ENCODE peak calls at places on chromosomes 11 and 22, in five cellular contexts. Q is IMR-90, V is H1, O is neuronal stem cell, S is trophoblast cell. M is an unnamed sample.

GRCh38 chr11:8683115-8683807 is 669 bp downstream of the RPL27A start:
- DNase-seq in O (no peak), Q (no peak), S (peak), V (no peak), M (no peak)

GRCh38 chr22:23071163-23072034 is 1.1 kb downstream of the GNAZ start:
- DNase-seq in Q (no peak), O (no peak), S (no peak), V (no peak), M (no peak)

GRCh38 chr22:33000342-33001280 is 57.6 kb downstream of the SYN3 start:
- DNase-seq in O (peak), V (peak), Q (peak), S (peak), M (peak)

GRCh38 chr11:101807521-101807920 is 107.3 kb upstream of the CEP126 start:
- DNase-seq in S (no peak), O (no peak), V (no peak), Q (no peak), M (no peak)

GRCh38 chr11:41947392-41947791 is 487.9 kb upstream of the LRRC4C start:
- DNase-seq in S (no peak), O (no peak), V (no peak), Q (no peak), M (no peak)

GRCh38 chr22:31947296-31947695 is 3.0 kb downstream of the YWHAH start:
- DNase-seq in V (no peak), S (peak), Q (no peak), O (no peak), M (no peak)

GRCh38 chr22:35629406-35630234 is 12.5 kb upstream of the MB start:
- DNase-seq in Q (peak), O (no peak), S (peak), V (no peak), M (peak)

GRCh38 chr22:41914611-41915034 is 251 bp downstream of the SHISA8 start:
- DNase-seq in V (no peak), O (no peak), S (no peak), Q (no peak), M (no peak)

GRCh38 chr11:79273781-79274180 is 167.0 kb downstream of the TENM4 start:
- DNase-seq in V (no peak), S (no peak), Q (no peak), O (no peak), M (no peak)

GRCh38 chr11:19728436-19728835 is 15.8 kb downstream of the NAV2 start:
- DNase-seq in V (no peak), O (no peak), S (peak), Q (peak), M (peak)

GRCh38 chr11:7442588-7443215 is 42.6 kb upstream of the OLFML1 start:
- DNase-seq in O (peak), V (peak), Q (peak), S (peak), M (peak)

GRCh38 chr11:119370486-119371046 is 10.9 kb downstream of the USP2 start:
- DNase-seq in V (no peak), S (no peak), Q (no peak), O (no peak), M (no peak)

GRCh38 chr11:18245396-18245795 is 3.1 kb downstream of the SAA2 start:
- DNase-seq in V (no peak), Q (no peak), O (no peak), S (no peak), M (no peak)

GRCh38 chr11:14852571-14853177 is 39.4 kb downstream of the CYP2R1 start:
- DNase-seq in O (no peak), Q (no peak), V (no peak), S (no peak), M (no peak)

GRCh38 chr22:16808744-16809143 is 16.5 kb downstream of the XKR3 start:
- DNase-seq in Q (no peak), S (no peak), O (no peak), V (no peak), M (no peak)

GRCh38 chr11:86219291-86220193 is 25.0 kb upstream of the EED start:
- DNase-seq in S (no peak), Q (no peak), V (no peak), O (no peak), M (no peak)

GRCh38 chr22:19942886-19943664 is 1.5 kb upstream of the TXNRD2 start:
- DNase-seq in S (peak), Q (peak), V (no peak), O (no peak), M (peak)

GRCh38 chr11:124753207-124753606 is 1.2 kb upstream of the VSIG2 start:
- DNase-seq in V (no peak), O (no peak), S (no peak), Q (no peak), M (no peak)

GRCh38 chr11:126061707-126062678 is 673 bp downstream of the CDON start:
- DNase-seq in V (peak), Q (peak), O (no peak), S (peak), M (peak)

GRCh38 chr22:17264321-17265052 is 45.3 kb upstream of the ADA2 start:
- DNase-seq in Q (peak), O (no peak), S (no peak), V (peak), M (peak)

GRCh38 chr11:65896009-65896999 is 3.9 kb downstream of the FOSL1 start:
- DNase-seq in Q (no peak), S (no peak), V (no peak), O (no peak), M (no peak)

GRCh38 chr22:49883294-49883640 is 29.6 kb downstream of the ZBED4 start:
- DNase-seq in Q (peak), S (no peak), V (no peak), O (no peak), M (no peak)

GRCh38 chr11:1852271-1852877 is 510 bp upstream of the LSP1 start:
- DNase-seq in V (no peak), Q (no peak), S (no peak), O (no peak), M (no peak)

GRCh38 chr11:19089421-19089820 is 27.5 kb upstream of the ZDHHC13 start:
- DNase-seq in Q (no peak), V (no peak), O (no peak), S (peak), M (no peak)

GRCh38 chr22:22931557-22932270 is 44.1 kb downstream of the IGLL5 start:
- DNase-seq in V (no peak), Q (no peak), O (no peak), S (no peak), M (no peak)

GRCh38 chr11:64765291-64765803 is 5.6 kb upstream of the PYGM start:
- DNase-seq in V (no peak), Q (no peak), S (no peak), O (no peak), M (no peak)

GRCh38 chr11:66315921-66316811 is 678 bp downstream of the CD248 start:
- DNase-seq in V (no peak), Q (no peak), O (no peak), S (no peak), M (no peak)

GRCh38 chr11:9120659-9121350 is 29.4 kb upstream of the SCUBE2 start:
- DNase-seq in S (peak), V (peak), O (peak), Q (no peak), M (no peak)

GRCh38 chr11:119483341-119483880 is 60.4 kb upstream of the THY1 start:
- DNase-seq in V (peak), S (no peak), O (no peak), Q (no peak), M (no peak)

GRCh38 chr11:43619863-43620505 is 60.6 kb upstream of the HSD17B12 start:
- DNase-seq in Q (no peak), V (no peak), S (no peak), O (no peak), M (no peak)

GRCh38 chr11:93512965-93513667 is 30.1 kb downstream of the SMCO4 start:
- DNase-seq in Q (no peak), O (no peak), S (no peak), V (no peak), M (no peak)

GRCh38 chr11:12827929-12828812 is 153.9 kb downstream of the TEAD1 start:
- DNase-seq in O (peak), V (no peak), S (peak), Q (peak), M (peak)

GRCh38 chr22:40979198-40979597 is 28.0 kb downstream of the RBX1 start:
- DNase-seq in Q (no peak), V (no peak), O (no peak), S (no peak), M (no peak)

DNA sequence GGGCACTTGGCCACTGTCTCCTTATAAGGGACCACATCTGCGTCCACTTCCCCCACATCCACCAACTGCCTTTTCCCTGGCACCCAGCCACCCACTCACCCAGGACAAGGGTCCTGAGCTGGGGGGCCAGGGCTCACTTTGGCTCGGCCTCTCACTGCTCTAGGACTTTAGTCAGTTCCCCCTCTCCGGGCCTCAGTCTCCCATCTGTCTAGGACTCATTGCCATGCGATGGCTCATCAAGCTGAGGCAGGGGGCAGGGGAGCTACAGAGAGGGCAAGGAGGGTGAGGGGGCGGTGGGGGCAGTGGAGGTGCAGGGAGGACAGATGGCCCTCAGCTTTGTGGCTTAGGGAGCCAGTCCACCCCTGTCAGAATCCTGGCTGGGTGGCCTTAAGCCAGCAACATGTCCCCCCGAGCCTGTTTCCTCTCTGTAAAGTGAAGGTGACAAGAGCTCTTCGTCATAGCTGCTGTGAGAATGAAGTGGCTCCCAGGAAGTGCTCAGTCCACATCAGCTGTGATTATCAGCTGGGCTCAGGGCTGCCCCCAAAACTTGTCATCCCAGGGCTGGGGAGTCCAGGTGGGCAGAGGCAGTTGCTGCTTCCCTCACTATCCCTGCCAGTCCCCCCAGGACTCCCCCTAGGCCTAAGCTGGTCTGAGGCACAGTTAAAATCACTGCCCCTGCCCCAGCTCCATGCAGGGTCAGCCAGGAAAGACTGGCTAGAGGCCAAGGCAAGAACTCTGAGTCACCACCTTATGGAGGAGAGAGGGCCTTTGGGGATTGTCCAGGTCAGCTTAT is 14.9 kb downstream of the RAC2 start:
- DNase-seq in S (no peak), O (no peak), Q (peak), V (no peak), M (peak)
- H3K4me3 ChIP-seq in S (no peak), O (no peak), Q (no peak), V (no peak), M (no peak)

DNA sequence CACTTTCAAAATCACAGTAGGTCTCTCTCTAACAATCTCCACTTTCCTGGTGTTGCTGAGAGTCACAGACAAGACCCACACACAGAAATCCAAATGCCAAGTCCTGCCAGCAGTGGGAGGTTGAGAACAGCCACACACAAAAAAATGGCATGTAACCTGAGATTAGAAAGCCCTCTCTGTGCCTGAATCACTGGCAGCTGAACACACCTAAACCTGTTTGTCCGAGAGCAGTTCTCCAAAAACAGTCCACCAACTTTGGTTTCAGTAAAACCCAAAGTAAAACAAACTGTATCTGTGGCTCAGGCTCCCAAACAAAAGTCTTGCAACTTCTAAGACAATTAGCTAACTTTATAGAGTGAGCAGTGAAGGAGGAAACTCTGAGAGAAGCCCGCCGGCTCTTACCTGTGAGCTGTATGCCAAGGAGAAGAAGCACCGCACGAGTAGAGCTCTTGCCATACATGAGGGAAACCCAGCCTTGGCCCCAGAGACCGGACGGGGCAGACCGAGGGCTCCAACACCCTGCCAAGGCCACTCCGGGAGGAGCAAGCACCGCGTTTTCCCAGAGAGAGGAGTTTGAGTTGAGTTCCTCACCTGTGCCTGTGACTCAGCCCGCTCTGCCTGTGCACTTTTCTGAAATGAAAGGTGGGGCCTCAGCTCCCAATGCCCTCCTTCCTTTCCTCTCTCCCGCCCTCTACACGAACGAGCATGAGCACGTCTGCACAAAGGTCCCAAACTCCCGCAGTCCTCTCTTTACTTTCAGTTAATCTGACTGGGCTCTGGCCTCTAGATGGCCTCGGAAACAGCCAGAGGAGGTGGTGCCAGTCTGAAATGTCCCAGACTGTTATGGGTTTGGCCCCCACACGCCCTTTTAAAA is at the start of gene MPZL2:
- DNase-seq in O (peak), V (peak), S (peak), Q (no peak), M (no peak)
- H3K14ac ChIP-seq in O (no peak), V (no peak), S (no peak), Q (no peak), M (no peak)

DNA sequence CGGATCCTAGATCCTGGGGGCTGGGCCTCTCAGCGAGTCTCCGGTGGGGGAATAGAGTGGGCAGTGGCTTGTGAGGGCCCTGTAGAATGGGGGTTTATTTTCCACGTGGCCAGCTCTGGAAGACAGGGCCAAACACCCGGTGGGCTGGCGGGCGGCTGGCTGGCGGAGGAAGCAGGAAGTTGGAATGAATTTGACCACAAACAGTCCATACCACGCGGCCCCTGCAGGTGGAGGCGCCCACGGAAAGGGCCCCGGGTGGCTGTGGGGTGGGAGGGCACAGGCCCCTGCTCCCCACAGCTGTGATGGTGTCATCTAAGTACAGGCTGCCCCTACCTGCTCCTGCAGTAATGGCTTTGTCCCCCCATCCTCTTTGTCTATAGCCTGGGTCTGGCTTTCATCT is 15.1 kb downstream of the MCAT start:
- DNase-seq in O (no peak), V (no peak), Q (no peak), S (no peak), M (no peak)
- H3K4me3 ChIP-seq in O (no peak), V (no peak), Q (no peak), S (no peak), M (no peak)

DNA sequence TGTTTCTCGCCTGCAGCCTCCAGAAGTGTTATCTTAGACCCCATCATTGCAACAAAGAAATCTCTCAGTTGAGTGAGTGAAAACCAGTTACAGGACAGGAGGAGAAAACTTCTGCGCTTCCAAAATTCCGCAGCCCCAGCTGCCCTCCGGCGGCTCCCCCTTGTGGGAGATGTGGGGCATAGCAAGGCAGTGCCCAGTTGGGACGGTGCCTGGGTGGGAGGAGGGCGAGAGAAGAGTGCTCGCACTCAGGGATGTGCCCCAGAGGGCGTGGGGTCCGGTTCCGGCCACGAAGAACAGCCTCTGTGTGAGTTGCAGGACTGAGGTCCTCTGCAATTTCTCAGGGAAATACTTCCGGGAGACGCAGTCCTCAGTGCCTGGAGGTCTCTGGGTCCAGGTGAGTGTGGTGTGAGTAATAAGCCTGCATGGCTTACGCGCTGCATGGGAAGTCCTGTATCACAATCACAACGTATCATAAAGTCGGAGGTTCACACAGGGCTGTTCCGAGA is 87.0 kb upstream of the BLID start:
- DNase-seq in O (peak), Q (peak), V (peak), S (peak), M (peak)
- H3K14ac ChIP-seq in O (no peak), Q (peak), V (no peak), S (no peak), M (no peak)

DNA sequence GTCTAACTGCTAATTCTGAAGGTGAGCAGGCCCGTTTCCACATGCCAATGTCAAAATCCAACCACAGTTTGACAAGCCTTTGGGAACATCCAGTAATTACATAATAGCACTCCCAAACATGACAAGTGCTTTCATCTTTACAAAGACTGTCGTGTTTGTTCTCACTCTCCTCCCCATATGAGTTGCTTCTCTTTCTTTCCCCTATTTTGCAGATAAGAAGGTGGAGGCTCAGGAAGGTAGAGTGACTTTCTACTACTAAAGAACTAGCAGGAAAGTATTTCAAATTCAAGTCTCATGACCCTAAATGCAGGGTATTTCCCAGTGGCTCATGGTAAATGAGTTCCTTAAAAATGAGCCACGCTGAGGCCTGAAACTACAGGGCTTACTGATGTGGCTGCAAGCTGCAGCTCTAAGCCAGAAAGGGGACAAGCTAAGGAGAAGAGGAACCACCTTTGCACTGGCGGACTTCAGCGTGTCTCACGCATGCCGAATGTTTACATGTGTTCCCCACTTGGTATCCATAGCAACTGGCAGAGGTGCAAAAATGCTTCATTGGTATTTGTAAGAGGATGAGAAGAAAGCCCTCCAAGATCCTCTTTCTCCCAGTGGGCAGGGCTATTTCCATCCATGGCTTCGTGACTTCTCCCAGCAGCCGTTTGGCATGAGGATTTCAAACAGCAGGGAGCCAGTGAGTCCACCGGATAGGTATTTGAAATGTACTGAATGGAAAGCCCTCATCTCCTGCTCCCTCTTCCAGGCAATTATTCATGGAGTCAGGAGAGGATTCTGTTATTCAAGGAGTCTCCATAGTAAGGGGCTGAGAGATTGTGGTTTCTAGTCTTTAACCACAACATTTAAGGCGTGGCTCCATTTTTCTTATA is 55.5 kb upstream of the CD44 start:
- DNase-seq in S (peak), O (no peak), V (no peak), Q (peak), M (peak)
- H3K4me3 ChIP-seq in S (no peak), O (no peak), V (no peak), Q (no peak), M (no peak)

GRCh38 chr11:82980292-82980691 is 78.8 kb downstream of the DDIAS start:
- DNase-seq in S (peak), V (no peak), Q (peak), O (no peak), M (peak)
- H3K14ac ChIP-seq in S (no peak), V (no peak), Q (no peak), O (no peak), M (no peak)

DNA sequence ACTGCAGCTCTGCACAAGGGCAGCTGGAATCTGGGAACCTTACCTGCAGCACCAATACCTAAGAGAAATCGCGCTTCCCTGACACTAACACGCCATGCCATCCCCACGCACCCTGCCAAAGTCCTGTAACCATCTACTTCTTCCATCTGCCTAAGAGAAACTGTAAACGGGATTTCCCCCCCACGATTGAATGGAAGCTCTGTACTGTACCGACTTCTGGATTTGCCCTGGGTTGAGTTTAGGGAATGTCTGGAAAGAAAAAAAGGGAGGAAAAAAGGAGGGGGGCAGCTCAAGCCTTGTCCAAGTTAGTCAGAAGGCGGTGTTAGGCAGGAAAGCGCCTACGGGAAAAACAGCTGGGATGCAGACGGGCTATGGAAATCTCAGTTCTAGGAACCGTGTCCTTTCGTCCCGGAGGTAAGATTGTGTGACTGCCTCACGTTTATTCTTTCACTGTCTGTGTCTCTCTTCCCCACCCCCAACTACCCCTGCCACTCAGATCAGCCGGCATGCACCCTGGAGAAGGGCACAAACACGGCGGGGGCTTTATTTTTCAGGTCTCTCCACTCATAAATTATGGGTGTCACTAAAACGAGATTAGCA is 125.5 kb upstream of the C11orf58 start:
- DNase-seq in V (no peak), S (no peak), Q (peak), O (peak), M (peak)
- H3K4me3 ChIP-seq in V (peak), S (no peak), Q (peak), O (peak), M (peak)

GRCh38 chr11:67409781-67410368 is 5.6 kb upstream of the CARNS1 start:
- DNase-seq in S (no peak), Q (no peak), O (no peak), V (peak), M (no peak)
- H3K14ac ChIP-seq in S (no peak), Q (no peak), O (no peak), V (no peak), M (peak)

M was measured in mesenchymal stem cell.